ENCODE peak calls at places on chromosome 20, in nine cellular contexts. Z is CD4-positive, alpha-beta T cell; S is effector memory CD4-positive, alpha-beta T cell; W is HCT116; O is choroid plexus epithelial cell; N is activated CD4-positive, alpha-beta T cell treated with anti-CD3 and anti-CD28 coated beads, Interleukin-2, amount 10 ng/mL, durations not matched to agents 7 days and 5 days; D is MCF 10A; F is activated B cell treated with CpG ODN at 0.5 μM for 24 hours; B is H7. C is an unnamed sample.

GRCh38 chr20:32709528-32710121 is 33.6 kb downstream of the COMMD7 start:
- DNase-seq in O (peak), N (no peak), F (no peak), W (no peak), D (no peak), S (no peak), Z (no peak), B (no peak), C (no peak)

GRCh38 chr20:61940491-61940890 is 125.2 kb downstream of the TAF4 start:
- DNase-seq in W (no peak), F (no peak), Z (no peak), S (no peak), O (no peak), N (no peak), D (no peak), B (peak), C (no peak)

GRCh38 chr20:44083220-44083933 is 103.6 kb downstream of the JPH2 start:
- DNase-seq in F (no peak), S (no peak), D (peak), Z (no peak), N (no peak), B (no peak), W (peak), O (peak), C (peak)

GRCh38 chr20:1210501-1210900 is 7.2 kb downstream of the C20orf202 start:
- DNase-seq in Z (no peak), N (no peak), B (no peak), F (no peak), S (no peak), O (peak), D (no peak), W (no peak), C (no peak)

GRCh38 chr20:44776977-44777376 is 31.3 kb downstream of the KCNK15 start:
- DNase-seq in W (no peak), F (no peak), O (peak), Z (no peak), B (no peak), S (no peak), D (peak), N (peak), C (peak)

GRCh38 chr20:25686081-25687077 is 10.3 kb downstream of the ZNF337 start:
- DNase-seq in Z (no peak), O (no peak), S (no peak), D (no peak), B (no peak), F (no peak), W (no peak), N (no peak), C (no peak)

GRCh38 chr20:34771680-34772081 is 53.8 kb downstream of the NCOA6 start:
- DNase-seq in B (no peak), Z (no peak), S (no peak), W (no peak), F (no peak), D (peak), N (no peak), O (peak), C (no peak)

GRCh38 chr20:31967830-31968249 is at the start of gene XKR7:
- DNase-seq in S (no peak), Z (no peak), F (no peak), N (peak), W (no peak), B (peak), D (no peak), O (no peak), C (no peak)

GRCh38 chr20:4022386-4023350 is 7.3 kb upstream of the RNF24 start:
- DNase-seq in N (no peak), D (no peak), S (no peak), O (no peak), F (no peak), W (no peak), B (peak), Z (no peak), C (no peak)

GRCh38 chr20:63453029-63453523 is 19.4 kb downstream of the KCNQ2 start:
- DNase-seq in W (no peak), F (no peak), D (no peak), B (peak), N (no peak), Z (no peak), O (no peak), S (no peak), C (peak)

GRCh38 chr20:16573011-16573965 is at the start of gene KIF16B:
- DNase-seq in B (peak), D (peak), Z (peak), S (peak), N (peak), O (peak), W (peak), F (peak), C (peak)

GRCh38 chr20:5691918-5692618 is 58.1 kb upstream of the SHLD1 start:
- DNase-seq in N (no peak), O (no peak), D (no peak), B (no peak), W (no peak), S (no peak), F (peak), Z (no peak), C (no peak)

GRCh38 chr20:21808863-21809664 is 103.6 kb downstream of the PAX1 start:
- DNase-seq in F (peak), O (no peak), N (peak), D (no peak), B (peak), W (no peak), Z (no peak), S (no peak), C (peak)

GRCh38 chr20:44033344-44033743 is 118.7 kb downstream of the TOX2 start:
- DNase-seq in B (no peak), F (no peak), S (no peak), D (peak), O (peak), Z (no peak), W (no peak), N (no peak), C (no peak)

GRCh38 chr20:4601630-4602296 is 119.9 kb upstream of the PRND start:
- DNase-seq in W (peak), Z (no peak), D (peak), N (no peak), O (no peak), F (no peak), S (no peak), B (no peak), C (no peak)

GRCh38 chr20:57619053-57619831 is 984 bp downstream of the ZBP1 start:
- DNase-seq in S (peak), Z (peak), N (peak), B (no peak), W (no peak), O (no peak), D (no peak), F (peak), C (peak)

GRCh38 chr20:37892001-37892400 is 10.9 kb upstream of the VSTM2L start:
- DNase-seq in B (no peak), Z (no peak), N (no peak), W (no peak), F (no peak), S (no peak), D (no peak), O (no peak), C (no peak)

GRCh38 chr20:34573541-34573940 is 15.0 kb downstream of the MAP1LC3A start:
- DNase-seq in D (no peak), F (no peak), S (no peak), O (no peak), B (no peak), Z (no peak), W (no peak), N (no peak), C (peak)